ENCODE peak calls at places on chromosomes 5 and 9, in ten cellular contexts. One of them, this sample, is unnamed.

GRCh38 chr5:123813937-123814624 is 302.1 kb downstream of the CSNK1G3 start:
- DNase-seq in fibroblast of lung: peak; percentile 73
- DNase-seq in AG10803: peak; percentile 70
- DNase-seq in RWPE2: no peak
- DNase-seq in choroid plexus epithelial cell: peak; percentile 54
- DNase-seq in HCT116: no peak
- DNase-seq in lower leg skin: no peak
- DNase-seq in GM06990: peak; percentile 41
- DNase-seq in cardiac muscle cell: peak; percentile 58
- DNase-seq in AG04450: no peak
- DNase-seq in this sample: peak; percentile 49

GRCh38 chr5:151683936-151684586 is 2.7 kb downstream of the SPARC start:
- DNase-seq in fibroblast of lung: no peak
- DNase-seq in AG10803: peak; percentile 36
- DNase-seq in RWPE2: no peak
- DNase-seq in choroid plexus epithelial cell: peak; percentile 48
- DNase-seq in HCT116: no peak
- DNase-seq in lower leg skin: no peak
- DNase-seq in GM06990: no peak
- DNase-seq in cardiac muscle cell: peak; percentile 68
- DNase-seq in AG04450: no peak
- DNase-seq in this sample: no peak

GRCh38 chr5:160655717-160656116 is 196.3 kb downstream of the ATP10B start:
- DNase-seq in fibroblast of lung: no peak
- DNase-seq in AG10803: no peak
- DNase-seq in RWPE2: no peak
- DNase-seq in choroid plexus epithelial cell: no peak
- DNase-seq in HCT116: no peak
- DNase-seq in lower leg skin: no peak
- DNase-seq in GM06990: no peak
- DNase-seq in cardiac muscle cell: no peak
- DNase-seq in AG04450: no peak
- DNase-seq in this sample: no peak

GRCh38 chr5:78747703-78748359 is 99.3 kb upstream of the LHFPL2 start:
- DNase-seq in fibroblast of lung: peak; percentile 93
- DNase-seq in AG10803: peak; percentile 89
- DNase-seq in RWPE2: no peak
- DNase-seq in choroid plexus epithelial cell: peak; percentile 90
- DNase-seq in HCT116: no peak
- DNase-seq in lower leg skin: peak; percentile 76
- DNase-seq in GM06990: no peak
- DNase-seq in cardiac muscle cell: peak; percentile 55
- DNase-seq in AG04450: peak; percentile 81
- DNase-seq in this sample: peak; percentile 88

GRCh38 chr5:67581203-67581602 is 384.6 kb upstream of the CD180 start:
- DNase-seq in fibroblast of lung: peak; percentile 29
- DNase-seq in AG10803: peak; percentile 41
- DNase-seq in RWPE2: no peak
- DNase-seq in choroid plexus epithelial cell: peak; percentile 18
- DNase-seq in HCT116: no peak
- DNase-seq in lower leg skin: no peak
- DNase-seq in GM06990: no peak
- DNase-seq in cardiac muscle cell: no peak
- DNase-seq in AG04450: no peak
- DNase-seq in this sample: peak; percentile 9

GRCh38 chr5:14296533-14297331 is 153.6 kb downstream of the TRIO start:
- DNase-seq in fibroblast of lung: peak; percentile 42
- DNase-seq in AG10803: peak; percentile 31
- DNase-seq in RWPE2: no peak
- DNase-seq in choroid plexus epithelial cell: no peak
- DNase-seq in HCT116: no peak
- DNase-seq in lower leg skin: no peak
- DNase-seq in GM06990: no peak
- DNase-seq in cardiac muscle cell: no peak
- DNase-seq in AG04450: no peak
- DNase-seq in this sample: peak; percentile 33

GRCh38 chr5:17910318-17910717 is 276.1 kb downstream of the TAF11L14 start:
- DNase-seq in fibroblast of lung: peak; percentile 8
- DNase-seq in AG10803: no peak
- DNase-seq in RWPE2: no peak
- DNase-seq in choroid plexus epithelial cell: peak; percentile 72
- DNase-seq in HCT116: no peak
- DNase-seq in lower leg skin: no peak
- DNase-seq in GM06990: no peak
- DNase-seq in cardiac muscle cell: no peak
- DNase-seq in AG04450: no peak
- DNase-seq in this sample: peak; percentile 55

GRCh38 chr5:14405267-14405666 is 176.3 kb upstream of the OTULINL start:
- DNase-seq in fibroblast of lung: peak; percentile 62
- DNase-seq in AG10803: no peak
- DNase-seq in RWPE2: no peak
- DNase-seq in choroid plexus epithelial cell: no peak
- DNase-seq in HCT116: no peak
- DNase-seq in lower leg skin: no peak
- DNase-seq in GM06990: no peak
- DNase-seq in cardiac muscle cell: no peak
- DNase-seq in AG04450: no peak
- DNase-seq in this sample: no peak

GRCh38 chr5:169503899-169504298 is 79.7 kb upstream of the SPDL1 start:
- DNase-seq in fibroblast of lung: no peak
- DNase-seq in AG10803: no peak
- DNase-seq in RWPE2: no peak
- DNase-seq in choroid plexus epithelial cell: no peak
- DNase-seq in HCT116: no peak
- DNase-seq in lower leg skin: no peak
- DNase-seq in GM06990: no peak
- DNase-seq in cardiac muscle cell: peak; percentile 12
- DNase-seq in AG04450: no peak
- DNase-seq in this sample: no peak

GRCh38 chr5:3104446-3105047 is 353.1 kb upstream of the IRX2 start:
- DNase-seq in fibroblast of lung: no peak
- DNase-seq in AG10803: no peak
- DNase-seq in RWPE2: no peak
- DNase-seq in choroid plexus epithelial cell: no peak
- DNase-seq in HCT116: no peak
- DNase-seq in lower leg skin: peak; percentile 48
- DNase-seq in GM06990: no peak
- DNase-seq in cardiac muscle cell: no peak
- DNase-seq in AG04450: no peak
- DNase-seq in this sample: no peak

GRCh38 chr9:32622948-32623347 is 12.5 kb downstream of the TAF1L start:
- DNase-seq in fibroblast of lung: no peak
- DNase-seq in AG10803: no peak
- DNase-seq in RWPE2: no peak
- DNase-seq in choroid plexus epithelial cell: no peak
- DNase-seq in HCT116: no peak
- DNase-seq in lower leg skin: no peak
- DNase-seq in GM06990: no peak
- DNase-seq in cardiac muscle cell: no peak
- DNase-seq in AG04450: no peak
- DNase-seq in this sample: no peak

GRCh38 chr5:143138839-143139238 is 264.6 kb downstream of the NR3C1 start:
- DNase-seq in fibroblast of lung: peak; percentile 20
- DNase-seq in AG10803: no peak
- DNase-seq in RWPE2: no peak
- DNase-seq in choroid plexus epithelial cell: peak; percentile 17
- DNase-seq in HCT116: no peak
- DNase-seq in lower leg skin: no peak
- DNase-seq in GM06990: no peak
- DNase-seq in cardiac muscle cell: no peak
- DNase-seq in AG04450: no peak
- DNase-seq in this sample: no peak

GRCh38 chr5:178163772-178164735 is 10.4 kb upstream of the NHP2 start:
- DNase-seq in fibroblast of lung: peak; percentile 43
- DNase-seq in AG10803: peak; percentile 58
- DNase-seq in RWPE2: no peak
- DNase-seq in choroid plexus epithelial cell: peak; percentile 75
- DNase-seq in HCT116: peak; percentile 62
- DNase-seq in lower leg skin: peak; percentile 97
- DNase-seq in GM06990: peak; percentile 85
- DNase-seq in cardiac muscle cell: peak; percentile 78
- DNase-seq in AG04450: no peak
- DNase-seq in this sample: peak; percentile 61

GRCh38 chr9:135065151-135065550 is 22.3 kb upstream of the OLFM1 start:
- DNase-seq in fibroblast of lung: no peak
- DNase-seq in AG10803: no peak
- DNase-seq in RWPE2: no peak
- DNase-seq in choroid plexus epithelial cell: no peak
- DNase-seq in HCT116: no peak
- DNase-seq in lower leg skin: peak; percentile 78
- DNase-seq in GM06990: no peak
- DNase-seq in cardiac muscle cell: no peak
- DNase-seq in AG04450: no peak
- DNase-seq in this sample: no peak

DNA sequence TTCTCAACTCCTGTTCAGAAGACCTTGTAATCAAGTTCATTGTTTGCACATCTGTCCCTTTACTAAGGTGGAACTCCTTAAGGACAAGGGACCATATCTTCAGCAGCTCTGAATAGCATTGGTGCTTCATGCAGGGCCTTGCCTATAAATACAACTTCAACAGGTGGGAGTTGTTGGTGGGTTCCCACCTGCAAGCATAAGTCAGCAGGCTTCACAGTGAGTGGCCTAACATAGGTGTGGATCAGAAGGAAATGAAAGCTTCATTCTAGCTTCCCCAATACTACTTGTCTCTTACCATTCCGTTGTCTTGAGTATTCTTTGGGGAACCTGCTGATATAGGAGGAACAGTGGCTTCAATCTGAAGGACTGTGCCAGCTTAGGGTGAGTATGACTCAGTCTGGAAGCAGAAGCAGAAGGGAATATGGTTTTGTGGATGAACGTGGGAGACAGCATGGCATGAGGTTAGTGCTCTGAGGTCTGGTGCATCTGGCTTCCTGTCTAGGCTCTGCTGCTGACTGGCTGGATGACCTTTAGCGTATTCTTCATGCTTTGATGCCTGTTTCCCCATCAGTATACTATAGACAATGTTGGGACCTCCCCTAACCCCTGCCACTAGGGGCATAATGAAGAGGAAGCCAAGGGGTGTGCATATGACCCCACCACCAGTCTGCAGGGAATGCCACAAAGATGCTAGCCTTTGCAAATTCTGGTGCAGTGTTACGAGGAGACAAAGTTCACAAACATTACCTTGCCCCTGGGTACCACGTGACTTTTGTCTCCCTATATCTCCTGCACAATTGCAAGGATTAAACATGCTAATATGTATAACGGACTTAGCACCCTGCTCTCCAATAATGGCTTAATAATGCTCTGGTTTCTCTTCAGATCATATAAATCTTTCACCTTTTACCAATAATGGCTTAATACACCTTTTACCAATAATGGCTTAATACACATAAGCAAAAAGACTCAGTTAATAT is 192.3 kb downstream of the PALM2AKAP2 start:
- DNase-seq in fibroblast of lung: no peak
- DNase-seq in AG10803: no peak
- DNase-seq in RWPE2: no peak
- DNase-seq in choroid plexus epithelial cell: no peak
- DNase-seq in HCT116: no peak
- DNase-seq in lower leg skin: no peak
- DNase-seq in GM06990: peak; percentile 75
- DNase-seq in cardiac muscle cell: no peak
- DNase-seq in AG04450: no peak
- DNase-seq in this sample: no peak
- TF ChIP-seq CTCF in fibroblast of lung: no peak
- TF ChIP-seq CTCF in AG10803: no peak
- TF ChIP-seq CTCF in RWPE2: no peak
- TF ChIP-seq CTCF in choroid plexus epithelial cell: peak; percentile 10
- TF ChIP-seq CTCF in HCT116: peak; percentile 30
- TF ChIP-seq CTCF in lower leg skin: no peak
- TF ChIP-seq CTCF in GM06990: peak; percentile 54
- TF ChIP-seq CTCF in cardiac muscle cell: no peak
- TF ChIP-seq CTCF in AG04450: no peak
- TF ChIP-seq CTCF in this sample: no peak

DNA sequence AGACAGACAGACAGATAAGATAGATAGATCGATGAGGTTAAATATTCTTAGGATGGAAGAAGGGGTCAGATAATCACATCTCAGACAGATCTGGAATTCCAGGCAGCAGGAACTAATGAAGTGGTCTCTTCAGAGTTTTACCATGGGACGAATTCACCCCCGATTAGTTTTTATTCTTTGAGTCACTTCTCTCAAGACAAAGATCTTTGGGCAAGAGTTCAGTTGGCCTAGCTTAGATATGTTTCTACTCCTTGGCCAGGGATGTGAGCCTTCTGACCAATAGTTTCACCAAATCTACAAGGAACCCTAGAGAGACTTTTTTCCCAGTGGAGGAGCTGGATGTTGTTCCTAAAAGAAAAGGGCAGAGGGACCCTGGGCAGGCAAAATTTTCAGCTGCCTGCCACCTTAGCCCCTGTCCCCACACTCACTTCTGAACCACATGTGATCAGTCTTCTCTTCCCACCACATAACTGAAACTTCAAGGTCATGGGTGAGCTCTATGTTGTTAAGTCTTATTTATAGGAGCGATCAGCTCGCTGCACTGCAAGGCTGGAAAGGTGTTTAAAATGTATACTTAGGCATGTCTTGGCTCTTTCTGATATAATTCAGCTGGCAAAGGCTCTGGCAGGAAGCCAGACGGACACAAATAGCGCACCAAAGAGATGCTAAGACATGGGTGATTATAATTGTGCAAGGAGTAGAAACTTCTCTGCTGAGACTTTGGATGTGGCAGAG is 132.9 kb downstream of the PALM2AKAP2 start:
- DNase-seq in fibroblast of lung: peak; percentile 44
- DNase-seq in AG10803: peak; percentile 66
- DNase-seq in RWPE2: no peak
- DNase-seq in choroid plexus epithelial cell: no peak
- DNase-seq in HCT116: no peak
- DNase-seq in lower leg skin: no peak
- DNase-seq in GM06990: no peak
- DNase-seq in cardiac muscle cell: peak; percentile 40
- DNase-seq in AG04450: no peak
- DNase-seq in this sample: no peak
- H3K4me3 ChIP-seq in fibroblast of lung: no peak overlapping the region
- H3K4me3 ChIP-seq in AG10803: no peak overlapping the region
- H3K4me3 ChIP-seq in RWPE2: no peak overlapping the region
- H3K4me3 ChIP-seq in choroid plexus epithelial cell: no peak overlapping the region
- H3K4me3 ChIP-seq in HCT116: no peak overlapping the region
- H3K4me3 ChIP-seq in lower leg skin: no peak overlapping the region
- H3K4me3 ChIP-seq in GM06990: no peak overlapping the region
- H3K4me3 ChIP-seq in cardiac muscle cell: no peak overlapping the region
- H3K4me3 ChIP-seq in AG04450: no peak overlapping the region
- H3K4me3 ChIP-seq in this sample: no peak overlapping the region

GRCh38 chr5:43661102-43661501 is 58.1 kb downstream of the NNT start:
- DNase-seq in fibroblast of lung: peak; percentile 36
- DNase-seq in AG10803: peak; percentile 55
- DNase-seq in RWPE2: no peak
- DNase-seq in choroid plexus epithelial cell: peak; percentile 80
- DNase-seq in HCT116: peak; percentile 35
- DNase-seq in lower leg skin: no peak
- DNase-seq in GM06990: no peak
- DNase-seq in cardiac muscle cell: peak; percentile 72
- DNase-seq in AG04450: no peak
- DNase-seq in this sample: peak; percentile 48
- TF ChIP-seq CTCF in fibroblast of lung: peak; percentile 45
- TF ChIP-seq CTCF in AG10803: peak; percentile 58
- TF ChIP-seq CTCF in RWPE2: peak; percentile 62
- TF ChIP-seq CTCF in choroid plexus epithelial cell: peak; percentile 47
- TF ChIP-seq CTCF in HCT116: peak; percentile 30
- TF ChIP-seq CTCF in lower leg skin: no peak
- TF ChIP-seq CTCF in GM06990: peak; percentile 25
- TF ChIP-seq CTCF in cardiac muscle cell: peak; percentile 41
- TF ChIP-seq CTCF in AG04450: peak; percentile 53
- TF ChIP-seq CTCF in this sample: peak; percentile 42

GRCh38 chr9:127578952-127579853 is 32.9 kb upstream of the STXBP1 start:
- DNase-seq in fibroblast of lung: peak; percentile 98
- DNase-seq in AG10803: peak; percentile 98
- DNase-seq in RWPE2: peak; percentile 97
- DNase-seq in choroid plexus epithelial cell: peak; percentile 90
- DNase-seq in HCT116: peak; percentile 91
- DNase-seq in lower leg skin: peak; percentile 98
- DNase-seq in GM06990: peak; percentile 37
- DNase-seq in cardiac muscle cell: peak; percentile 94
- DNase-seq in AG04450: peak; percentile 89
- DNase-seq in this sample: peak; percentile 98
- H3K4me3 ChIP-seq in fibroblast of lung: peak overlapping the region; percentile 58
- H3K4me3 ChIP-seq in AG10803: peak overlapping the region; percentile 66
- H3K4me3 ChIP-seq in RWPE2: peak overlapping the region; percentile 19
- H3K4me3 ChIP-seq in choroid plexus epithelial cell: peak overlapping the region; percentile 32
- H3K4me3 ChIP-seq in HCT116: peak overlapping the region; percentile 34
- H3K4me3 ChIP-seq in lower leg skin: no peak overlapping the region
- H3K4me3 ChIP-seq in GM06990: no peak overlapping the region
- H3K4me3 ChIP-seq in cardiac muscle cell: no peak overlapping the region
- H3K4me3 ChIP-seq in AG04450: peak overlapping the region; percentile 60
- H3K4me3 ChIP-seq in this sample: peak overlapping the region; percentile 33

This sample was measured in astrocyte of the spinal cord.